ENCODE peak calls at places on chromosome 19, in six cellular contexts. L, D, G, N, U and T are unnamed samples.

GRCh38 chr19:1069009-1069779 is 2.2 kb downstream of the ARHGAP45 start:
- DNase-seq in D (no peak), N (no peak), G (no peak), U (no peak), L (no peak), T (no peak)

GRCh38 chr19:40582467-40582866 is 5.8 kb downstream of the SHKBP1 start:
- DNase-seq in U (no peak), N (no peak), L (no peak), D (no peak), G (no peak), T (no peak)

GRCh38 chr19:35973487-35973886 is 21.5 kb upstream of the SDHAF1 start:
- DNase-seq in U (no peak), L (no peak), D (peak), G (no peak), N (no peak), T (no peak)

GRCh38 chr19:38003427-38004099 is 96.6 kb downstream of the SIPA1L3 start:
- DNase-seq in N (peak), U (peak), L (no peak), D (no peak), G (no peak), T (peak)

GRCh38 chr19:591099-591958 is 1.6 kb downstream of the HCN2 start:
- DNase-seq in D (no peak), U (no peak), G (no peak), L (peak), N (no peak), T (peak)

GRCh38 chr19:54190942-54191670 is at the start of gene TSEN34:
- DNase-seq in D (no peak), U (no peak), L (peak), G (peak), N (peak), T (peak)

GRCh38 chr19:44753619-44753931 is 5.1 kb downstream of the BCL3 start:
- DNase-seq in G (no peak), D (no peak), L (no peak), N (no peak), U (no peak), T (no peak)

GRCh38 chr19:51079486-51080110 is 3.1 kb downstream of the KLK14 start:
- DNase-seq in D (no peak), L (no peak), N (no peak), G (no peak), U (no peak), T (no peak)

GRCh38 chr19:37362733-37363132 is 8.2 kb upstream of the ZNF527 start:
- DNase-seq in D (peak), L (peak), U (no peak), G (peak), N (peak), T (peak)

GRCh38 chr19:14370169-14370998 is 10.9 kb upstream of the ADGRE5 start:
- DNase-seq in U (no peak), D (no peak), N (no peak), G (no peak), L (peak), T (no peak)

GRCh38 chr19:31312629-31313244 is 36.5 kb downstream of the TSHZ3 start:
- DNase-seq in G (no peak), N (no peak), U (no peak), D (no peak), L (no peak), T (no peak)

GRCh38 chr19:56110515-56111448 is 10.3 kb downstream of the ZNF787 start:
- DNase-seq in U (no peak), D (no peak), G (peak), L (no peak), N (peak), T (no peak)

GRCh38 chr19:13215572-13216380 is 65.6 kb downstream of the IER2 start:
- DNase-seq in D (no peak), U (peak), L (no peak), G (peak), N (no peak), T (no peak)

GRCh38 chr19:33446156-33446917 is 72.8 kb downstream of the CEBPG start:
- DNase-seq in G (no peak), D (no peak), U (no peak), L (no peak), N (no peak), T (no peak)

GRCh38 chr19:23802290-23802689 is 43.6 kb upstream of the ZNF681 start:
- DNase-seq in G (no peak), U (no peak), L (no peak), D (no peak), N (peak), T (no peak)

GRCh38 chr19:40217921-40218890 is at the start of gene TTC9B:
- DNase-seq in U (no peak), N (peak), G (no peak), L (peak), D (peak), T (peak)

GRCh38 chr19:21569497-21569870 is 64.1 kb downstream of the ZNF429 start:
- DNase-seq in D (no peak), G (no peak), L (no peak), N (no peak), U (no peak), T (no peak)

GRCh38 chr19:55287361-55288079 is 3.7 kb downstream of the BRSK1 start:
- DNase-seq in G (no peak), N (no peak), L (no peak), U (no peak), D (no peak), T (no peak)

GRCh38 chr19:11736696-11737095 is 2.0 kb downstream of the ZNF823 start:
- DNase-seq in L (peak), N (peak), U (peak), G (no peak), D (no peak), T (no peak)

GRCh38 chr19:8445488-8446001 is 770 bp downstream of the HNRNPM start:
- DNase-seq in L (peak), G (no peak), D (no peak), N (peak), U (no peak), T (no peak)
- TF ChIP-seq CHD2 in L (no peak), G (no peak), D (no peak), N (no peak), U (no peak), T (no peak)

GRCh38 chr19:2503521-2504109 is 27.7 kb downstream of the GADD45B start:
- DNase-seq in N (no peak), U (no peak), D (peak), G (no peak), L (peak), T (no peak)

GRCh38 chr19:2511991-2512390 is 36.1 kb downstream of the GADD45B start:
- DNase-seq in U (no peak), D (no peak), N (no peak), L (no peak), G (no peak), T (no peak)

GRCh38 chr19:2511570-2511969 is 35.6 kb downstream of the GADD45B start:
- DNase-seq in N (no peak), U (no peak), G (no peak), L (no peak), D (no peak), T (no peak)

GRCh38 chr19:2509096-2509495 is 33.2 kb downstream of the GADD45B start:
- DNase-seq in D (no peak), N (peak), U (no peak), G (no peak), L (no peak), T (no peak)

DNA sequence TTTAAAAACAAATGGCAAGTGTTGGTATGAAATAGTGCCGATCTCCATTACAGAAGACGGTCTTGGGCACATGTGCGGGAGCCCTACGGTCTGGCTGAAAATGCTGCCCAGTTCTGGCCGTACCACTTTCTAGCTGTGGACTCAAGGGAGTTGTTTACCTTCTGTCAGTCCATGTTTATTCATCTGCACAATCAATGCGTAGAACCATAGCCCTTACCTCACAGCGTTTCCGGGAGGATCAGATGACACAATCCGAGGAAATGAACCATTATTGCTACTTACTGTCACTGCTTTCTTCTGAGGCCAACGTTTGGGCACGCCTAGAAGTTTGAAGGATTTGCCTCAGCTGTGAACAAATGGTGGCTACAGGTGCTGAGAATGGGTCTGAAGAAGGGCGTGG is 31.2 kb downstream of the GADD45B start:
- DNase-seq in U (no peak), D (peak), G (peak), L (peak), N (no peak), T (no peak)
- TF ChIP-seq CHD2 in U (no peak), D (no peak), G (no peak), L (no peak), N (no peak), T (no peak)

GRCh38 chr19:17105548-17105947 is 30.0 kb downstream of the MYO9B start:
- DNase-seq in D (no peak), G (no peak), L (no peak), U (peak), N (no peak), T (no peak)

GRCh38 chr19:17101686-17102628 is 26.4 kb downstream of the MYO9B start:
- DNase-seq in N (no peak), L (no peak), D (no peak), G (no peak), U (no peak), T (no peak)

GRCh38 chr19:17107546-17108452 is 32.2 kb downstream of the MYO9B start:
- DNase-seq in U (no peak), D (peak), N (peak), G (peak), L (no peak), T (no peak)

GRCh38 chr19:17104679-17105078 is 29.1 kb downstream of the MYO9B start:
- DNase-seq in L (no peak), G (no peak), D (no peak), U (no peak), N (no peak), T (no peak)

DNA sequence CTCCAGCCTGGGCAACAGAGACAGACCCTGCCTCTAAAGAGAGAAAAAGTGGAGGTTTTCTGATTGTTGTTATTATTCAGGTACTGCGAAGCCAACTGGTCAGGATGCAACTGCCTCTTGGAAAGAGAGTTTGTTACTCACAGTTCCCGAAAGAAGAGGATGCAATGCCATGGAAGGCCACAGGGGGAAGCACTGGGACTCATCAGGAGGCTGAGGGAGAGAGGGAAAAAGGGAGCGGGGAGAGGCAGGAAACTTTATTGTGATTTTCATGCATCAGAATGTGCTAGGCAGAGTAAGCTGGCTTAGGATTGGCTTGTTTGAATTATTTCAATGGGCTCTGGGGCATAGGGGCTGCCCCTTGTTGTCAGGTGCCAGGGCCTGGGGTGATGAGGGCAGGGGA is 27.6 kb downstream of the MYO9B start:
- DNase-seq in D (peak), L (peak), G (peak), U (no peak), N (peak), T (peak)
- TF ChIP-seq CHD2 in D (no peak), L (no peak), G (no peak), U (no peak), N (no peak), T (no peak)

GRCh38 chr19:18577365-18577914 is 5.8 kb downstream of the UBA52 start:
- DNase-seq in L (no peak), U (no peak), N (no peak), D (no peak), G (no peak), T (no peak)
- TF ChIP-seq CHD2 in L (no peak), U (no peak), N (no peak), D (no peak), G (no peak), T (no peak)

DNA sequence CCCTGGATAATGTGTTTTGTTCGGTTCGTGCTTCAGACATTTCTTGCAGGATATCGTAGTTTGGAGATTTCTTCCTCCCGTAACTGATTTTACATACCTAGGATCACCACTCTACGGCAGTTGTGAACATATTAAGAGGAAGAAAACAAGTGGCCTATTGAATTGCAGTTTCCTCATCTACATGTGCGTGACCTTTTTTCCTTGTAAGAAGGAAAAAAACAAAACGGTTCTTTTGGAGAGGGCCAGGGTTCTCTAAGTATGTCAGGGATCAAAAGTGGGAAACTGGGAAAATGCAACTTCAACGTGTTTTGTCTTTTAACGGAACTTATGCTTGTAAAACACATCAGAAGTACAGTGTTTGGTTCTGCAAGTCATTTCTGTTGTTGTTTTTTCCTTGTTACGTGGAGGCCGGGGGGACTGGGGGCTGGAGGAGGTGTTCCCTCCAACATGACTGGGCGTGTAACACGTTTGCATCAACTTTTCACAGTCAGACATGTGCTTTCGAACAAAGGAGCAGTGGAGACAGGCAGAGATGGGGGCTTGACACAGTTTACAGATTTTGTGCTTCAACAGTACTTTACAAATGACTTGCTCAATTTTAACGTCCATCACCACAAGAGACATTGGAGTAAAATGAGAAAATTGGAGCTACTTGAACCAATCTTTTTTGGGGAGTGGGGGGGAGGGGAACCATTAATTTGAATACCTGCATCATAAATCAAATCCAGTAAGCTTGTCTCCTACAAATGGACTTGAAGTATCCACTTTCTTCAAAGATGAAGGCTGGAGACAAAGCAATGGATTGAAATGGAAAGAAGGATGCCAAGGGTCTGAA is 3.8 kb downstream of the ZC3H4 start:
- DNase-seq in U (no peak), D (peak), N (no peak), G (no peak), L (peak), T (no peak)
- TF ChIP-seq CHD2 in U (no peak), D (no peak), N (no peak), G (no peak), L (peak), T (no peak)

GRCh38 chr19:3281026-3281425 is 56.6 kb downstream of the CELF5 start:
- DNase-seq in N (peak), G (no peak), U (no peak), L (no peak), D (no peak), T (no peak)
- TF ChIP-seq CHD2 in N (no peak), G (no peak), U (no peak), L (no peak), D (no peak), T (no peak)

GRCh38 chr19:29625316-29625715 is 19.2 kb downstream of the POP4 start:
- DNase-seq in D (no peak), U (no peak), L (no peak), G (no peak), N (no peak), T (no peak)
- TF ChIP-seq CHD2 in D (no peak), U (no peak), L (no peak), G (no peak), N (no peak), T (no peak)

GRCh38 chr19:6378498-6378897 is 2.8 kb upstream of the PSPN start:
- DNase-seq in N (no peak), L (no peak), G (no peak), D (no peak), U (no peak), T (no peak)

GRCh38 chr19:6381030-6381750 is 5.5 kb upstream of the PSPN start:
- DNase-seq in U (no peak), D (no peak), N (no peak), L (no peak), G (no peak), T (no peak)

GRCh38 chr19:6379744-6380143 is 4.0 kb upstream of the PSPN start:
- DNase-seq in U (no peak), G (no peak), D (no peak), L (no peak), N (no peak), T (no peak)

GRCh38 chr19:6387372-6387771 is 5.6 kb downstream of the GTF2F1 start:
- DNase-seq in N (no peak), L (no peak), U (no peak), D (no peak), G (no peak), T (no peak)

GRCh38 chr19:6383188-6383587 is 7.5 kb upstream of the PSPN start:
- DNase-seq in U (no peak), G (no peak), D (no peak), N (no peak), L (no peak), T (no peak)
- TF ChIP-seq CHD2 in U (no peak), G (no peak), D (no peak), N (no peak), L (no peak), T (no peak)

GRCh38 chr19:4136680-4137088 is 12.8 kb upstream of the MAP2K2 start:
- DNase-seq in D (no peak), L (no peak), U (no peak), G (peak), N (no peak), T (no peak)

GRCh38 chr19:4144666-4145261 is 8.7 kb upstream of the CREB3L3 start:
- DNase-seq in L (peak), G (no peak), N (peak), D (peak), U (no peak), T (no peak)

GRCh38 chr19:4138445-4138844 is 14.5 kb upstream of the MAP2K2 start:
- DNase-seq in G (no peak), N (no peak), D (no peak), U (no peak), L (no peak), T (no peak)

GRCh38 chr19:4139614-4140236 is 13.7 kb upstream of the CREB3L3 start:
- DNase-seq in G (peak), N (peak), U (peak), L (peak), D (peak), T (peak)

DNA sequence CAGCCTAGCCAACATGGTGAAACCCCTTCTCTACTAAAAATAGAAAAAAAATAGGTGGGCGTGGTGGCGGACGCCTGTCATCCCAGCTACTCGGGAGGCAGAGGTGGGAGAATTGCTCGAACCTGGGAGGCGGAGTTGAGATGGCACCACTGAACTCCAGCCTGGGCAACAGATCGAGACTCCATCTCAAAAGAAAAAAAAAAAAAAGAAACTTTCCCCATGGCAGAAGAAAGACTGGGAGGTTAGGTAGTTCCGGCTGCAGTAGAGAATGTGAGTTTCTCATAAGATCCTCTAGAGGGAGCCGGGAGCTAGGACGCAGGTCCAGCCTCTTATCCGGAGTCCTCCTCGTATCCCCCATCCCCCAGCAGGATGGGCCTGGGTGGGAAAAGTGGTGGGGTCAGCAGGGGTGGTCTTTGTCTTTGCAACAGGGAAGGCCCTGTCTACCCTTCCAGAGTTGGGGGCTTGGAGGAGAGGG is 13.2 kb upstream of the CREB3L3 start:
- DNase-seq in D (peak), G (peak), N (peak), U (no peak), L (peak), T (peak)
- TF ChIP-seq CHD2 in D (no peak), G (no peak), N (no peak), U (no peak), L (no peak), T (no peak)